ENCODE peak calls at places on chromosome 6, in six cellular contexts. Q is NCI-H1092, C is kidney tubule cell, J is H9, S is HL-60, I is gastrocnemius medialis. X is an unnamed sample.

GRCh38 chr6:2085657-2086056 is 159.7 kb downstream of the GMDS start:
- DNase-seq in Q (no peak), C (peak; percentile 85), J (no peak), S (no peak), I (no peak), X (no peak)

GRCh38 chr6:1771324-1771723 is 161.6 kb downstream of the FOXC1 start:
- DNase-seq in Q (peak; percentile 4), C (peak; percentile 74), J (no peak), S (no peak), I (no peak), X (no peak)

GRCh38 chr6:120157873-120158272 is 808.3 kb upstream of the MAN1A1 start:
- DNase-seq in Q (no peak), C (no peak), J (no peak), S (no peak), I (no peak), X (no peak)

GRCh38 chr6:168159503-168159902 is 80.5 kb upstream of the FRMD1 start:
- DNase-seq in Q (peak; percentile 43), C (no peak), J (no peak), S (no peak), I (no peak), X (no peak)

GRCh38 chr6:167832497-167833395 is 6.0 kb downstream of the AFDN start:
- DNase-seq in Q (no peak), C (peak; percentile 61), J (no peak), S (no peak), I (no peak), X (no peak)

GRCh38 chr6:85756982-85757381 is 114.3 kb upstream of the SYNCRIP start:
- DNase-seq in Q (no peak), C (peak; percentile 25), J (no peak), S (no peak), I (no peak), X (no peak)

GRCh38 chr6:151014404-151015150 is 149.1 kb downstream of the MTHFD1L start:
- DNase-seq in Q (peak; percentile 35), C (peak; percentile 82), J (peak; percentile 83), S (no peak), I (peak; percentile 42), X (no peak)

GRCh38 chr6:158131926-158132325 is 36.1 kb downstream of the SERAC1 start:
- DNase-seq in Q (no peak), C (peak; percentile 28), J (no peak), S (peak; percentile 13), I (no peak), X (no peak)

GRCh38 chr6:78192057-78192456 is 539.2 kb downstream of the MEI4 start:
- DNase-seq in Q (no peak), C (no peak), J (peak; percentile 34), S (no peak), I (no peak), X (no peak)

GRCh38 chr6:164991573-164991972 is 317.8 kb downstream of the C6orf118 start:
- DNase-seq in Q (no peak), C (no peak), J (no peak), S (no peak), I (no peak), X (no peak)

GRCh38 chr6:44985006-44985405 is 343.1 kb upstream of the RUNX2 start:
- DNase-seq in Q (no peak), C (no peak), J (no peak), S (no peak), I (no peak), X (no peak)

GRCh38 chr6:170124150-170124549 is 166.7 kb downstream of the DLL1 start:
- DNase-seq in Q (no peak), C (no peak), J (no peak), S (no peak), I (no peak), X (no peak)

GRCh38 chr6:46236752-46237151 is 66.0 kb upstream of the ENPP5 start:
- DNase-seq in Q (no peak), C (no peak), J (no peak), S (no peak), I (no peak), X (no peak)

GRCh38 chr6:40000964-40001515 is 66.8 kb upstream of the MOCS1 start:
- DNase-seq in Q (no peak), C (no peak), J (no peak), S (no peak), I (no peak), X (no peak)

GRCh38 chr6:109869398-109870165 is 108.5 kb upstream of the GPR6 start:
- DNase-seq in Q (no peak), C (no peak), J (no peak), S (no peak), I (no peak), X (no peak)

GRCh38 chr6:94751641-94752329 is 825.5 kb upstream of the MANEA start:
- DNase-seq in Q (no peak), C (peak; percentile 2), J (no peak), S (peak; percentile 1), I (no peak), X (no peak)

GRCh38 chr6:40568062-40568708 is 19.0 kb downstream of the LRFN2 start:
- DNase-seq in Q (no peak), C (no peak), J (no peak), S (no peak), I (no peak), X (no peak)

GRCh38 chr6:35757461-35758123 is 18.8 kb upstream of the CLPSL2 start:
- DNase-seq in Q (no peak), C (peak; percentile 17), J (peak; percentile 80), S (no peak), I (no peak), X (no peak)

GRCh38 chr6:136975089-136975715 is 53.1 kb downstream of the SLC35D3 start:
- DNase-seq in Q (no peak), C (no peak), J (no peak), S (no peak), I (no peak), X (no peak)

GRCh38 chr6:3723251-3723650 is 28.3 kb downstream of the PXDC1 start:
- DNase-seq in Q (no peak), C (no peak), J (no peak), S (no peak), I (no peak), X (no peak)

GRCh38 chr6:168133707-168134398 is 54.8 kb upstream of the FRMD1 start:
- DNase-seq in Q (no peak), C (no peak), J (peak; percentile 21), S (no peak), I (no peak), X (no peak)

GRCh38 chr6:139262519-139263300 is 29.1 kb downstream of the TXLNB start:
- DNase-seq in Q (peak; percentile 48), C (peak; percentile 58), J (no peak), S (no peak), I (peak; percentile 42), X (no peak)

GRCh38 chr6:44386364-44386928 is 1.1 kb upstream of the CDC5L start:
- DNase-seq in Q (peak; percentile 72), C (no peak), J (no peak), S (no peak), I (peak; percentile 35), X (no peak)

GRCh38 chr6:134080171-134080795 is 27.9 kb upstream of the SLC2A12 start:
- DNase-seq in Q (no peak), C (peak; percentile 62), J (no peak), S (no peak), I (no peak), X (no peak)

GRCh38 chr6:53541900-53542299 is 3.0 kb downstream of the GCLC start:
- DNase-seq in Q (no peak), C (no peak), J (no peak), S (no peak), I (no peak), X (no peak)

GRCh38 chr6:159984268-159984786 is 15.4 kb downstream of the IGF2R start:
- DNase-seq in Q (no peak), C (peak; percentile 67), J (no peak), S (peak; percentile 51), I (no peak), X (no peak)

GRCh38 chr6:116101298-116101718 is 655 bp downstream of the NT5DC1 start:
- DNase-seq in Q (no peak), C (no peak), J (no peak), S (no peak), I (no peak), X (no peak)

GRCh38 chr6:18242062-18242851 is 22.1 kb downstream of the DEK start:
- DNase-seq in Q (no peak), C (peak; percentile 88), J (no peak), S (no peak), I (peak; percentile 44), X (peak; percentile 74)

GRCh38 chr6:1872649-1873131 is 263.0 kb downstream of the FOXC1 start:
- DNase-seq in Q (no peak), C (peak; percentile 14), J (no peak), S (no peak), I (no peak), X (no peak)

GRCh38 chr6:30378290-30378937 is 33.5 kb downstream of the RPP21 start:
- DNase-seq in Q (no peak), C (peak; percentile 25), J (no peak), S (no peak), I (no peak), X (no peak)

GRCh38 chr6:109059591-109060021 is 35.0 kb downstream of the SESN1 start:
- DNase-seq in Q (no peak), C (peak; percentile 54), J (no peak), S (no peak), I (no peak), X (no peak)

GRCh38 chr6:149138699-149139294 is 178.7 kb upstream of the TAB2 start:
- DNase-seq in Q (no peak), C (no peak), J (no peak), S (no peak), I (no peak), X (no peak)

GRCh38 chr6:89605861-89606260 is 32.7 kb downstream of the LYRM2 start:
- DNase-seq in Q (no peak), C (no peak), J (no peak), S (no peak), I (no peak), X (no peak)